ENCODE peak calls at places on chromosome 16, in six cellular contexts. E, M, H, G, U and Z are unnamed samples.

GRCh38 chr16:79434771-79435170 is 165.8 kb downstream of the MAF start:
- DNase-seq in H (no peak), U (no peak), G (no peak), E (no peak), M (no peak), Z (no peak)

GRCh38 chr16:87828071-87828971 is 41.0 kb downstream of the SLC7A5 start:
- DNase-seq in H (no peak), M (no peak), U (no peak), E (no peak), G (no peak), Z (no peak)

GRCh38 chr16:75105306-75106061 is 11.1 kb downstream of the LDHD start:
- DNase-seq in U (peak), M (no peak), H (peak), E (no peak), G (no peak), Z (no peak)

GRCh38 chr16:30844346-30844670 is 49.6 kb downstream of the BCL7C start:
- DNase-seq in H (no peak), E (no peak), M (no peak), G (no peak), U (no peak), Z (no peak)

GRCh38 chr16:24002619-24003018 is 166.8 kb downstream of the PRKCB start:
- DNase-seq in E (no peak), G (no peak), H (no peak), M (no peak), U (no peak), Z (no peak)

GRCh38 chr16:24980077-24980793 is 34.9 kb downstream of the ARHGAP17 start:
- DNase-seq in E (no peak), G (no peak), H (no peak), U (no peak), M (no peak), Z (no peak)

GRCh38 chr16:17404903-17405691 is 65.7 kb downstream of the XYLT1 start:
- DNase-seq in E (no peak), U (no peak), M (no peak), H (no peak), G (no peak), Z (no peak)

GRCh38 chr16:66605177-66605999 is 884 bp downstream of the CMTM3 start:
- DNase-seq in G (peak), H (no peak), U (peak), E (no peak), M (peak), Z (no peak)

GRCh38 chr16:10405386-10405939 is 19.6 kb downstream of the ATF7IP2 start:
- DNase-seq in G (peak), E (no peak), H (no peak), U (no peak), M (no peak), Z (no peak)

GRCh38 chr16:88014201-88014781 is 63.1 kb downstream of the BANP start:
- DNase-seq in H (peak), U (no peak), M (no peak), G (peak), E (no peak), Z (no peak)

GRCh38 chr16:69727916-69728270 is 1.5 kb upstream of the NQO1 start:
- DNase-seq in U (no peak), M (no peak), H (no peak), E (no peak), G (no peak), Z (no peak)

GRCh38 chr16:56389554-56389953 is 35.8 kb downstream of the AMFR start:
- DNase-seq in H (peak), M (no peak), U (no peak), E (no peak), G (peak), Z (peak)

GRCh38 chr16:85851034-85851780 is 47.8 kb upstream of the IRF8 start:
- DNase-seq in M (no peak), E (no peak), H (no peak), G (no peak), U (peak), Z (peak)

GRCh38 chr16:90011196-90011819 is 7.9 kb downstream of the DBNDD1 start:
- DNase-seq in G (no peak), U (no peak), M (no peak), H (no peak), E (no peak), Z (no peak)

GRCh38 chr16:24700549-24701392 is 28.7 kb upstream of the TNRC6A start:
- DNase-seq in M (no peak), G (peak), U (peak), H (peak), E (no peak), Z (peak)

GRCh38 chr16:81634380-81635121 is 144.5 kb upstream of the PLCG2 start:
- DNase-seq in M (no peak), E (no peak), H (no peak), G (peak), U (no peak), Z (no peak)

GRCh38 chr16:1299012-1299867 is 10.2 kb upstream of the UBE2I start:
- DNase-seq in M (no peak), E (no peak), U (no peak), H (no peak), G (no peak), Z (no peak)

GRCh38 chr16:1299868-1300203 is 9.6 kb upstream of the UBE2I start:
- DNase-seq in U (no peak), H (no peak), M (no peak), E (no peak), G (no peak), Z (no peak)

GRCh38 chr16:1298406-1298805 is 11.0 kb upstream of the UBE2I start:
- DNase-seq in G (no peak), H (no peak), M (no peak), E (no peak), U (peak), Z (no peak)

GRCh38 chr16:1301562-1301961 is 7.9 kb upstream of the UBE2I start:
- DNase-seq in M (no peak), H (no peak), U (peak), G (no peak), E (no peak), Z (no peak)

DNA sequence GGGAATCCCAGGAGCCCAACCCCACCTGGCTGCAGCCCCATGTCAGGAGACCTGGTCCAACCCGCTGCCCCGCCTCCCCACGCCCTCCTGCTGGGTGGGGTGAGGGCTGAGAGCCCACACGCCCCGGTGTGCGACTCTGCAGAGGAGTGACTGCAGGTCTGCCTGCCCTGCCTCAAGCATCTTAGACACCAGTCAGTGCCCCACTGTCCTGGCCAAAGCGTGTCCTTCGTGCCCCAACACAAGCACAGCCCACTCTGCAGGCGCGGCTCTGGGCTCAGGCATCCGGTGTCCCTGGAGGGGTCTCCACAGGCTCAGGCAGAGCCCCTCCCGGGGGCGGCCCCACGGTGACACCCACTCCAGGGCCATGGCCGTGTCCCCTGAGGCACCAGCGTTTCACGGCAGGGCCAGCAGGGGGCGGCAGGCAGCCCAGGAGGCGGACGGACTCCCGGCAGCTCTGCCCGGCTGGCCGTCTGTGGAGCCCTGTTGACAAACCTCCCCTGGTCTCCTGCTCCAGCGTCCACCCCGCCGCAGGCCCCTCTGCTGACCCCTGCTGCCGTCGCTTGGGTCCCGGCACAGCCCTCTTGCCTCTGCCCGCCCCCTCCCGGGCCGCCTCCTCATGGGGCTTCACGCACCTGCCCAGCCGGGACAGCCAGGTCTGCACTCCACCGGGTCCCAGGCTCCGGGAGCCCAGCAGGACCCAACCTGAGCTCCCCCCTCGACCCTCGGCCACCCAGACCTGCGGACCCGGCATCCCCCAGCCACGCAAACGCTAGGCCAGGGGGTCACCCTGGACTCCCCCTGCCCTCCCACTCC is 8.6 kb upstream of the UBE2I start:
- DNase-seq in E (peak), U (peak), M (peak), G (peak), H (no peak), Z (no peak)
- H3K27ac ChIP-seq in E (no peak), U (no peak), M (no peak), G (no peak), H (no peak), Z (no peak)

GRCh38 chr16:21703589-21704174 is 39.9 kb downstream of the OTOA start:
- DNase-seq in H (no peak), G (no peak), E (no peak), M (no peak), U (no peak), Z (peak)

GRCh38 chr16:21704733-21705132 is 41.0 kb downstream of the OTOA start:
- DNase-seq in E (no peak), U (no peak), G (no peak), H (no peak), M (no peak), Z (no peak)

GRCh38 chr16:21703156-21703555 is 39.4 kb downstream of the OTOA start:
- DNase-seq in U (no peak), E (no peak), M (no peak), H (no peak), G (no peak), Z (no peak)

GRCh38 chr16:21702259-21702658 is 38.5 kb downstream of the OTOA start:
- DNase-seq in H (no peak), U (no peak), G (no peak), E (no peak), M (no peak), Z (no peak)

GRCh38 chr16:21704266-21704665 is 40.5 kb downstream of the OTOA start:
- DNase-seq in E (no peak), G (no peak), H (no peak), U (no peak), M (no peak), Z (no peak)
- H3K27ac ChIP-seq in E (no peak), G (no peak), H (no peak), U (no peak), M (no peak), Z (no peak)

GRCh38 chr16:4517812-4518211 is 20.8 kb downstream of the CDIP1 start:
- DNase-seq in H (no peak), M (no peak), U (no peak), E (no peak), G (peak), Z (no peak)

GRCh38 chr16:4513881-4514280 is 24.7 kb downstream of the CDIP1 start:
- DNase-seq in E (no peak), U (no peak), G (no peak), M (no peak), H (no peak), Z (no peak)

GRCh38 chr16:4513086-4513860 is 25.3 kb downstream of the CDIP1 start:
- DNase-seq in M (no peak), G (no peak), U (no peak), E (no peak), H (no peak), Z (no peak)

GRCh38 chr16:4514606-4515005 is 24.0 kb downstream of the CDIP1 start:
- DNase-seq in M (no peak), E (no peak), G (no peak), H (no peak), U (no peak), Z (no peak)

GRCh38 chr16:4515611-4516233 is 22.9 kb downstream of the CDIP1 start:
- DNase-seq in U (no peak), H (no peak), G (no peak), E (no peak), M (no peak), Z (no peak)
- H3K27ac ChIP-seq in U (peak), H (no peak), G (no peak), E (peak), M (peak), Z (no peak)

DNA sequence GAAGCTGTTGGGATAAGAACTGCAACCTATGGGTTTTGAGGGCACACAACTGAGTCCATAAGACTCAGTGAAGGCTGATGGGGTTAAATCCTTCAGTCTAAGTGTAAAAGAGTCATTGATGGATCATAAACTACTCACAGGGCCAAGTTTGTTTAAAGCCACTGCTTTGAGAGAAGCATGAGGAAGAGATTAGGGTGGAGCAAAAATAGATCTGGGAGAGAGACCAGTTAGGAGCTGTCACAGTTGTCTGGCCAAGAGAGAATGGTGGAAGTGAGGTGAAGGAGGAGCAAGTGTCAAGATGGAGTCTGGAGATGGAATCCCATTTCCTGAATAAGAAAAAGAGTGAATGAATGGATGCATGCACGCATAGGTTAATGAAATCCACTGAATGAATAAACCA is 379.1 kb upstream of the CDH11 start:
- DNase-seq in M (no peak), G (no peak), E (no peak), U (no peak), H (no peak), Z (no peak)
- H3K27ac ChIP-seq in M (no peak), G (no peak), E (no peak), U (no peak), H (no peak), Z (peak)

DNA sequence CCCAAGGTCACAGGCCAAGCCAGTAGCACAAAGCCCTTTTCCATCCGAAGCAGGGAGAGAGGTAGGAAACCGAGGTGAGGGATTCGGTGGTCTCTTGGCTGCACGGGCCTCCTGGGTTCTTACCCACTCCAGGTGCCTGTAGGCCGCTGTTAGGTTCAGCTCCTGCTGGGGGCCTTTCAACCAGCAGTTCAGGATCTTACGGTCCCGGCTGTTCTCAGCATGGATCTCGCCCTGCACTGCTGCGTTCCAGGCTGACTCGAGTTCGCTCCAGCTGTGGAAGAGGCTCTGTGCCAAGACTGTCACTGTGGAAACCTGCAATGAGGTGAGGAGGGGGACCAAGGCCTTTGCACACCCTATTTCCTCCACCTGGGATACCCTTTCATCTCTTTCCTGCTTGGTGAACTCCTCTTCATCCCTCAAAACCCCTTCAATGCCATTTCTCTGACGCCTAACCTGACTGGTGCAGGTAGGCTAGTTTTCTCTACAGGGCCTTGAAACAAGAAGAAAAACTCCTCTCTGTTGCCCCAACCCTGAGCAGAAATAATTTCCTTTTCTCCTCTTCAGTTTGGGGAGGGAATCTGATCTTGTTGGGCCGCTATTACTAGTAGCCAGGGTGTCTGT is 103.6 kb downstream of the RMI2 start:
- DNase-seq in H (no peak), U (no peak), M (no peak), E (no peak), G (no peak), Z (no peak)
- H3K27ac ChIP-seq in H (no peak), U (no peak), M (no peak), E (no peak), G (no peak), Z (no peak)

GRCh38 chr16:72199938-72200337 is 28.0 kb upstream of the PMFBP1 start:
- DNase-seq in H (no peak), U (no peak), M (no peak), G (no peak), E (no peak), Z (no peak)

GRCh38 chr16:72202014-72202413 is 30.1 kb upstream of the PMFBP1 start:
- DNase-seq in E (no peak), H (no peak), U (no peak), G (no peak), M (no peak), Z (peak)

GRCh38 chr16:72201387-72201786 is 29.4 kb upstream of the PMFBP1 start:
- DNase-seq in E (no peak), G (no peak), H (no peak), U (no peak), M (no peak), Z (no peak)

GRCh38 chr16:72198641-72199250 is 26.8 kb upstream of the PMFBP1 start:
- DNase-seq in H (no peak), E (no peak), M (no peak), U (no peak), G (no peak), Z (no peak)

GRCh38 chr16:72203401-72203800 is 31.4 kb upstream of the PMFBP1 start:
- DNase-seq in E (no peak), H (no peak), G (peak), M (no peak), U (no peak), Z (peak)
- H3K27ac ChIP-seq in E (no peak), H (no peak), G (no peak), M (no peak), U (peak), Z (peak)